ENCODE peak calls at places on chromosome 15, in nine cellular contexts. Z is cardiac muscle cell, W is endodermal cell, Q is coronary artery, J is testis, K is upper lobe of right lung, U is GM23248, X is heart right ventricle, P is caudate nucleus. R is an unnamed sample.

GRCh38 chr15:32651229-32651837 is 9.8 kb downstream of the SCG5 start:
- DNase-seq in Z (peak), W (peak), Q (no peak), J (peak), K (no peak), U (peak), X (no peak), P (peak), R (peak)

GRCh38 chr15:78353093-78353492 is 12.9 kb downstream of the CRABP1 start:
- DNase-seq in Z (no peak), W (no peak), Q (no peak), J (no peak), K (no peak), U (peak), X (no peak), P (no peak), R (no peak)

GRCh38 chr15:37789881-37790280 is 144.6 kb upstream of the TMCO5A start:
- DNase-seq in Z (peak), W (no peak), Q (no peak), J (no peak), K (no peak), U (peak), X (no peak), P (no peak), R (no peak)

GRCh38 chr15:65400760-65401606 is 21.8 kb downstream of the IGDCC4 start:
- DNase-seq in Z (peak), W (peak), Q (no peak), J (peak), K (peak), U (peak), X (peak), P (peak), R (peak)

GRCh38 chr15:72271221-72271620 is 1.1 kb downstream of the PARP6 start:
- DNase-seq in Z (no peak), W (no peak), Q (no peak), J (no peak), K (no peak), U (no peak), X (no peak), P (no peak), R (no peak)

GRCh38 chr15:45612790-45613415 is 21.9 kb upstream of the SQOR start:
- DNase-seq in Z (peak), W (peak), Q (no peak), J (no peak), K (no peak), U (peak), X (no peak), P (no peak), R (no peak)

GRCh38 chr15:31032959-31033358 is 41.5 kb upstream of the MTMR10 start:
- DNase-seq in Z (peak), W (no peak), Q (no peak), J (no peak), K (no peak), U (peak), X (no peak), P (no peak), R (no peak)

GRCh38 chr15:46703352-46703861 is 1013.9 kb upstream of the SEMA6D start:
- DNase-seq in Z (no peak), W (no peak), Q (no peak), J (no peak), K (no peak), U (no peak), X (no peak), P (no peak), R (no peak)

GRCh38 chr15:72136170-72137051 is 18.2 kb downstream of the SENP8 start:
- DNase-seq in Z (no peak), W (no peak), Q (no peak), J (no peak), K (no peak), U (no peak), X (no peak), P (no peak), R (no peak)

GRCh38 chr15:31869640-31870335 is 160.5 kb upstream of the CHRNA7 start:
- DNase-seq in Z (peak), W (no peak), Q (no peak), J (peak), K (no peak), U (peak), X (peak), P (peak), R (no peak)

GRCh38 chr15:101024111-101024695 is 105.0 kb downstream of the LRRK1 start:
- DNase-seq in Z (peak), W (peak), Q (peak), J (peak), K (no peak), U (peak), X (no peak), P (no peak), R (peak)

GRCh38 chr15:25850154-25851111 is 12.7 kb downstream of the ATP10A start:
- DNase-seq in Z (peak), W (peak), Q (peak), J (peak), K (peak), U (peak), X (peak), P (no peak), R (no peak)

GRCh38 chr15:25848325-25848724 is 14.8 kb downstream of the ATP10A start:
- DNase-seq in Z (no peak), W (no peak), Q (no peak), J (no peak), K (no peak), U (no peak), X (no peak), P (no peak), R (no peak)

GRCh38 chr15:25847066-25847465 is 16.1 kb downstream of the ATP10A start:
- DNase-seq in Z (no peak), W (no peak), Q (no peak), J (no peak), K (no peak), U (no peak), X (no peak), P (no peak), R (no peak)

GRCh38 chr15:25848769-25849430 is 14.2 kb downstream of the ATP10A start:
- DNase-seq in Z (no peak), W (no peak), Q (no peak), J (no peak), K (no peak), U (no peak), X (no peak), P (no peak), R (no peak)

DNA sequence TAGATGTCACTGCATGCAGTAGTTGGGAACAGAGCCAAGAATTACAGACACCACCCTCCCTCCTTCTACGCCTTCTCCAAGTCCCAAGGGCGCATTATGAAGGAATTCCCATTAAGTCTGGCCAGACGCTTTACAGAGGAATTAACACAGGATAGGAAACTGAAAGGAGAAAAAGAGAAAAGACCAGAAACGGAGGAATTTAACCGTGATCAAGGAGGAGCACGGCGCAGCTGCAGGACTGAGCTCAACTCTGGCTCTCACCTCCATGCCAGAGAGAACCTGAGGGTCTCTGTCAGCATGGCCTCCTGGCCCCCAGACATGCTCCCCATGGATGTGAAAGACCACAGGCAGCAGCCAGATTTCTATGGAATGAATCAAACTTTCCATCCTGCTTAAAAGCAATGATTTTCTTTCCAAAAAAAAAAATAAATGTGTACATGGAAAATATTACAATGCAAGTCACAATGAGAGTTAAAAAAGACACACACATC is 13.7 kb downstream of the ATP10A start:
- DNase-seq in Z (peak), W (no peak), Q (peak), J (peak), K (no peak), U (peak), X (no peak), P (no peak), R (no peak)
- H3K27ac ChIP-seq in Z (no peak), W (no peak), Q (peak), J (no peak), K (peak), U (peak), X (peak), P (no peak), R (no peak)

GRCh38 chr15:29418931-29419330 is 149.3 kb upstream of the NSMCE3 start:
- DNase-seq in Z (no peak), W (no peak), Q (no peak), J (no peak), K (no peak), U (no peak), X (no peak), P (no peak), R (no peak)

GRCh38 chr15:29420188-29420587 is 150.6 kb upstream of the NSMCE3 start:
- DNase-seq in Z (no peak), W (peak), Q (no peak), J (no peak), K (no peak), U (no peak), X (no peak), P (no peak), R (no peak)

GRCh38 chr15:29424118-29424517 is 154.5 kb upstream of the NSMCE3 start:
- DNase-seq in Z (no peak), W (no peak), Q (no peak), J (peak), K (no peak), U (no peak), X (no peak), P (no peak), R (no peak)

GRCh38 chr15:29425864-29426263 is 156.2 kb upstream of the NSMCE3 start:
- DNase-seq in Z (no peak), W (no peak), Q (no peak), J (no peak), K (no peak), U (no peak), X (no peak), P (no peak), R (no peak)

DNA sequence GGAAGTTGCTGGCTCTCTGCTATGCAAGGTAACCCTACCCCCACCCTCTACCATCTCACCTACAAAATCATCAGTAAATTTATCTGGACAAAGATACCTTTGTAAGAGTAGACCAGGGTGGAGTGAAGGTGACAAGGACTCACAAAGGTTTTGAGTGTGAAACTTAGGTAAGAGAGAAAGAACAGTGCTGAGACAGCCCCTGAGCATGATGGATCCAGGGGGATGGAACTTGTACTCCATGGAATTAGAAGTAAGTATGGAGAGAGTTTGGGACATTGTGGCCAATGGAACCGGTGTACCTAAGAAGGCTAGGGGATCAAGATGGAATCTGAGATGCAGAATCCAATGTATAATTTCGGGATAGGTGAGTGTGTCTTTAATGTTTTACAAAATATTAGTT is 153.0 kb upstream of the NSMCE3 start:
- DNase-seq in Z (no peak), W (no peak), Q (no peak), J (no peak), K (no peak), U (no peak), X (no peak), P (no peak), R (no peak)
- H3K27ac ChIP-seq in Z (no peak), W (no peak), Q (no peak), J (no peak), K (no peak), U (no peak), X (no peak), P (no peak), R (no peak)

GRCh38 chr15:62619526-62619925 is 423.0 kb upstream of the TPM1 start:
- DNase-seq in Z (no peak), W (no peak), Q (no peak), J (no peak), K (no peak), U (peak), X (no peak), P (no peak), R (no peak)

GRCh38 chr15:62616746-62617145 is 425.8 kb upstream of the TPM1 start:
- DNase-seq in Z (no peak), W (no peak), Q (no peak), J (no peak), K (no peak), U (no peak), X (no peak), P (no peak), R (no peak)

GRCh38 chr15:62618432-62618831 is 424.1 kb upstream of the TPM1 start:
- DNase-seq in Z (peak), W (no peak), Q (no peak), J (no peak), K (no peak), U (peak), X (no peak), P (no peak), R (no peak)

GRCh38 chr15:62619105-62619504 is 423.4 kb upstream of the TPM1 start:
- DNase-seq in Z (no peak), W (no peak), Q (no peak), J (no peak), K (no peak), U (peak), X (no peak), P (no peak), R (peak)

DNA sequence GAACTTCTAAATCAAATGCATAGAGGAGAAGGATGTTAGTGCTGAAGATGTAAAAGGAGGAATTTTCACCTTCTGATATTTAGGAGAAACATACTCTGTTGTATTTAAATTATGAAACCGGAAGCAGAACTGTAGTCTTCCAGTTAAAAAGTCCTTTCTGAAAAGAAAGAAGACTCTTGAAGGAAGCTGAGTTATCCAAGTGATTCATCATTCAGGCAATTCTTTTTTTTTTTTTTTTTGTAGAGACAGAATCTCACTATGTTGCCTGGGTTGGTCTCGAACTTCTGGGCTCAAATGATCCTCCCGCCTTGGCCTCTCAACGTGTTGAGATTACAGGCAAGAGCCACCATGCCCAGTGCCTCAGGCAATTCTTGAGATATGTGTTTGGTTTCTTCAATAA is 424.8 kb upstream of the TPM1 start:
- DNase-seq in Z (no peak), W (no peak), Q (no peak), J (no peak), K (no peak), U (peak), X (no peak), P (no peak), R (no peak)
- H3K27ac ChIP-seq in Z (no peak), W (no peak), Q (no peak), J (no peak), K (no peak), U (peak), X (no peak), P (no peak), R (no peak)

GRCh38 chr15:43932907-43933306 is 106.1 kb downstream of the WDR76 start:
- DNase-seq in Z (peak), W (no peak), Q (no peak), J (peak), K (no peak), U (peak), X (no peak), P (no peak), R (no peak)

GRCh38 chr15:43934480-43934879 is 107.7 kb downstream of the WDR76 start:
- DNase-seq in Z (no peak), W (no peak), Q (no peak), J (no peak), K (no peak), U (peak), X (no peak), P (no peak), R (no peak)

GRCh38 chr15:43930079-43930478 is 103.3 kb downstream of the WDR76 start:
- DNase-seq in Z (peak), W (peak), Q (no peak), J (no peak), K (no peak), U (peak), X (no peak), P (peak), R (no peak)

GRCh38 chr15:43930556-43930955 is 103.8 kb downstream of the WDR76 start:
- DNase-seq in Z (no peak), W (no peak), Q (no peak), J (no peak), K (no peak), U (no peak), X (peak), P (peak), R (no peak)

DNA sequence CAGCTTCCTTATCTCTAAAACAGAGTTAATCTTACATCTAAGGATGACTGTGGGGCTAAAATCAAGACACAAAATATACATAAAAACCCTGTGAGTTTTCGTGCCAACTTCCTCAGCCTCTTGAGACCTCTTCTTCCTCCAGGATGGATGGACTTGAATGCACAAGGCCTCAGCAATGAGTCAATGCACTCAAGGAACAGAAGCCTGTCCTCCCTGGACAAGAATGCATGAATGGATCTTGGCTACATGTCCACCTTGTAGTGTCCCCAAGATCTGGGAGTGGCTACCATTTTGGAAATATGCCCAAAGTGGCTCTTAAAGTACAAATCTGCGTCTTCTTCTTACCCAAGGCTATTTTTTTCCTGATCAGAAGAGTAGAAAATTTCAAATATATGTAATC is 105.2 kb downstream of the WDR76 start:
- DNase-seq in Z (no peak), W (no peak), Q (no peak), J (no peak), K (no peak), U (no peak), X (no peak), P (no peak), R (no peak)
- H3K27ac ChIP-seq in Z (no peak), W (no peak), Q (no peak), J (no peak), K (no peak), U (no peak), X (no peak), P (no peak), R (peak)

DNA sequence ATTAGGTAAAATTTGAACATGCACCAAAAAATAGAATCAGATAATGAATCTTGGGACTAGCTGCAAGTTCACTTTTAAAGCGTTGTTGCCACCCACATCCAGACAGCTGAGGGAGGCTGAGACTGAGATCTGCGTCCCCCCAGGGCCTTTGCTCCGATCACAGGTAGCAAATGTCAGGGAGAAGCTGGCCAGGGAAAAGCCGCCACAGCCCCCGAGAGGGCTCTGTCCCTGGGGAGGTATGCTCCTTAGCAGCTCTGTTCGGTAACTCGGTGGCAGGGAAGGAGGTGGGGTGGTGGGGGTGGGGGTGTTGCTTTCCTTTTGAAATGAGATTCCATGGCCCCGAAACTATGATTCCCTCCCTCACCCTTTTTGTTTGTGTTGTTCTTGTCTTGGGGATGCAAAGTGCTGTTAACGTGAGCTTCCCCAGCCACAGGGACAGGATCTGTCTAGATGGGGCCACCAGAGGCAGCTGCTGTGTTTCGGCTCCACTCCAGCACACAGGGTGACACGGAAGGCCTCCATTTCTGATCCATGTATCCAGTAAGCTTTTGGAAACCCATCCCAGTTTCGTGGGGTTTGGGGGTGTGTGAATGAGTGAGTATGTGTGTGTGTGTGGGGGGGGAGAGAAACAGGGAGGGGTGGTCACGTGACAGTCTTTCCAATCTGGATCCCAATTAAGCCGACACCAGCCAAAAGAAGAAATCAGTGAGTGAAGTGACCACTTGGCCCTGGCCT is 1.1 kb upstream of the MINAR1 start:
- DNase-seq in Z (peak), W (peak), Q (no peak), J (no peak), K (no peak), U (no peak), X (no peak), P (peak), R (no peak)
- H3K27ac ChIP-seq in Z (no peak), W (no peak), Q (no peak), J (no peak), K (no peak), U (no peak), X (no peak), P (no peak), R (no peak)

R was measured in dorsolateral prefrontal cortex.